ENCODE peak calls at places on chromosomes 6 and 20, in five cellular contexts. F is lower lobe of right lung, M is thoracic aorta, V is pancreas, Y is SJSA1. E is an unnamed sample. For H3K36me3 and H3K27me3, the result is how much of the 10 kb centered on the place peaks cover.

GRCh38 chr6:37582309-37582708 is 82.6 kb upstream of the CCDC167 start:
- DNase-seq in F (no peak), M (no peak), Y (peak), V (no peak), E (no peak)

GRCh38 chr20:33481431-33481941 is 8.4 kb upstream of the CBFA2T2 start:
- DNase-seq in V (no peak), Y (no peak), F (peak), M (no peak), E (no peak)

GRCh38 chr6:158448856-158449255 is 111.0 kb upstream of the TMEM181 start:
- DNase-seq in V (no peak), M (no peak), Y (no peak), F (no peak), E (no peak)

GRCh38 chr6:144217264-144217663 is 66.9 kb downstream of the STX11 start:
- DNase-seq in F (no peak), M (no peak), Y (no peak), V (no peak), E (no peak)

GRCh38 chr20:38418509-38419204 is 16.5 kb downstream of the SNHG17 start:
- DNase-seq in M (no peak), Y (no peak), V (no peak), F (no peak), E (no peak)

GRCh38 chr20:33062750-33063149 is 9.0 kb downstream of the BPIFB3 start:
- DNase-seq in F (no peak), Y (no peak), M (no peak), V (no peak), E (no peak)

GRCh38 chr6:90383212-90383611 is 86.6 kb upstream of the BACH2 start:
- DNase-seq in M (no peak), Y (no peak), V (no peak), F (no peak), E (no peak)

GRCh38 chr6:106163966-106164877 is 78.1 kb downstream of the PRDM1 start:
- DNase-seq in M (peak), V (no peak), F (no peak), Y (no peak), E (no peak)

GRCh38 chr6:107439418-107439817 is 19.9 kb downstream of the PDSS2 start:
- DNase-seq in Y (no peak), F (no peak), V (no peak), M (no peak), E (no peak)

GRCh38 chr6:52526634-52527033 is 50.2 kb downstream of the TRAM2 start:
- DNase-seq in F (no peak), M (no peak), Y (no peak), V (no peak), E (no peak)

GRCh38 chr6:163485388-163485851 is 70.9 kb downstream of the QKI start:
- DNase-seq in V (no peak), F (no peak), Y (no peak), M (no peak), E (no peak)

GRCh38 chr20:62860391-62860923 is 1.2 kb downstream of the TCFL5 start:
- DNase-seq in F (no peak), Y (no peak), M (no peak), V (no peak), E (peak)

GRCh38 chr6:21908117-21908848 is 314.7 kb downstream of the SOX4 start:
- DNase-seq in Y (no peak), M (no peak), F (no peak), V (no peak), E (no peak)

GRCh38 chr6:12417191-12417590 is 127.0 kb downstream of the EDN1 start:
- DNase-seq in Y (no peak), M (no peak), V (no peak), F (no peak), E (no peak)

GRCh38 chr6:166076625-166077024 is 91.0 kb downstream of the TBXT start:
- DNase-seq in Y (no peak), F (no peak), V (no peak), M (no peak), E (peak)

GRCh38 chr6:112906737-112907136 is 559.6 kb downstream of the RFPL4B start:
- DNase-seq in V (no peak), M (no peak), F (no peak), Y (no peak), E (no peak)

GRCh38 chr6:157546366-157546765 is 165.4 kb downstream of the ZDHHC14 start:
- DNase-seq in F (no peak), M (no peak), Y (no peak), V (no peak), E (no peak)

GRCh38 chr6:93079061-93079460 is 340.3 kb downstream of the EPHA7 start:
- DNase-seq in Y (no peak), V (no peak), F (no peak), M (no peak), E (peak)

GRCh38 chr20:43691928-43692524 is 25.1 kb downstream of the MYBL2 start:
- DNase-seq in M (no peak), F (no peak), Y (no peak), V (peak), E (peak)

GRCh38 chr20:20603339-20603990 is 109.0 kb downstream of the RALGAPA2 start:
- DNase-seq in F (no peak), Y (no peak), M (no peak), V (no peak), E (no peak)

GRCh38 chr6:160400426-160400825 is 52.2 kb downstream of the SLC22A3 start:
- DNase-seq in F (no peak), V (no peak), Y (no peak), M (peak), E (no peak)

GRCh38 chr6:126701799-126702198 is 361.9 kb downstream of the CENPW start:
- DNase-seq in M (no peak), F (no peak), Y (no peak), V (no peak), E (no peak)

DNA sequence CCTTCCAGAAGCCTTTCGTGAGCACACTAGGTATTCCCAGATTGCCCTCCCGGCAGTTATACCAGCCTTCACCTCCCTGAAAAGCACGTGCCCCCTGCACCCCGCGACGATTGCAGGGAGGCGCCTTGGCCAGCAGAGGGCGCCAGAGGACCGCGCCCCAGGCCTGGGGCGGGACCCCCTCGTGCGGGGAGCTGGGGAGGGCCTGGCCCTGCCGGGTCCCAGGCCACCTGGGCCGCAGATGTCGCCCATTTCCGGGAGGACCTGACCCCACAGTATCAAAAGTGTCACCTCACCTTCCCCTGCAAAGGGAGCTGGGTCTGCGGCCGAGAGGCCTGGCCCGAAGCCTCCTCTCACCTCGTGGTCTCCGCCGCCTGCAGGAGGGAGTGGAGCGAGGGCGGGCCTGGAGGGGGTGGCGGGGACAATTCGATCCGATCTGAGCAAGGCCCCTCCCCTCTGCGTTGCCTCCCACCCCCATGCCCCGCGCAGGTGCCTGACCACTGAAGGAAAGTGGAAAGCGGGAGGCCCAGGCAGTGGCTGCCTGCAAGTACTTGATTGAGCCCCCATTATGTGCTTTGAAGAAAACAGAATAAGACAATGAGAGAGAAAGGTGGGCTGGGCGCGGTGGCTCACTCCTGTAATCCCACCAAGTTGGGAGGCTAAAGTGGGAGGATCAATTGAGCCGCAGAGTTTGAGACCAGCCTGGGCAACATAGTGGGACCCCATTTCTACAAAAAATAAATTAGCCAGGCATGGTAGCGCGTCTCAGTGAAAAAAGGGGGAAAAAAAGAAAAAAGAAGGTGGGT is 3.5 kb upstream of the SNAI1 start:
- DNase-seq in V (no peak), M (no peak), Y (no peak), F (peak), E (peak)
- H3K4me3 ChIP-seq in V (no peak), M (peak), Y (no peak), F (peak), E (peak)

GRCh38 chr20:49287555-49288249 is 9.8 kb upstream of the ZNFX1 start:
- DNase-seq in Y (no peak), V (no peak), F (no peak), M (no peak), E (no peak)
- H3K36me3 ChIP-seq in Y (half or more), V (half or more), F (half or more), M (half or more), E (half or more)

DNA sequence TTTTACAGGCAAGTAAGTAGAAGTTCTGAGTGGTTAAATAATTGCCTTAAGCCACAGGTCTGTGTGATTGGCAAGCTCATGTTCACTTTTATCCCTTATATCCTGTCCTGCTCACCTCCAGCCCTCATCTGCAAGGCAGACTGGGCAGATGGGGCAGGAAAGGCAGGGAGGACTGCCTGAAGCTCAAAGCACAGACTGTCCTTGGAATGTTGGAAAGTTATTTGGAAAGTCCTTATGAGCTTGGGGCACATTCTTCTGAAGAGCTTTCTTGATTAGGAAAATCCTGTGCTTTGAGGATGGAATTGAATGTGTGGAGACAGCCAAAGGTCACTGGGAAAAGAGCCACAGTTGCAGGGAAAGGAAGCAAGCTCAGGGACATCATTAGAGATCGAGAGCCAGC is 48.9 kb upstream of the STK35 start:
- DNase-seq in F (no peak), M (no peak), Y (no peak), V (no peak), E (no peak)
- H3K27me3 ChIP-seq in F (under half), M (under half), Y (under half), V (under half), E (under half)

GRCh38 chr20:15320941-15321340 is 983.5 kb upstream of the FLRT3 start:
- DNase-seq in Y (no peak), M (no peak), F (no peak), V (no peak), E (no peak)
- H3K4me3 ChIP-seq in Y (no peak), M (no peak), F (no peak), V (no peak), E (no peak)

GRCh38 chr6:3651698-3652229 is 99.7 kb downstream of the PXDC1 start:
- DNase-seq in M (no peak), F (no peak), Y (no peak), V (no peak), E (no peak)

GRCh38 chr6:3654898-3655297 is 96.6 kb downstream of the PXDC1 start:
- DNase-seq in Y (no peak), V (no peak), M (no peak), F (no peak), E (no peak)

GRCh38 chr6:3656076-3656475 is 95.4 kb downstream of the PXDC1 start:
- DNase-seq in V (no peak), Y (no peak), M (no peak), F (no peak), E (no peak)

GRCh38 chr6:3653528-3654070 is 97.9 kb downstream of the PXDC1 start:
- DNase-seq in V (no peak), Y (no peak), F (no peak), M (no peak), E (no peak)

DNA sequence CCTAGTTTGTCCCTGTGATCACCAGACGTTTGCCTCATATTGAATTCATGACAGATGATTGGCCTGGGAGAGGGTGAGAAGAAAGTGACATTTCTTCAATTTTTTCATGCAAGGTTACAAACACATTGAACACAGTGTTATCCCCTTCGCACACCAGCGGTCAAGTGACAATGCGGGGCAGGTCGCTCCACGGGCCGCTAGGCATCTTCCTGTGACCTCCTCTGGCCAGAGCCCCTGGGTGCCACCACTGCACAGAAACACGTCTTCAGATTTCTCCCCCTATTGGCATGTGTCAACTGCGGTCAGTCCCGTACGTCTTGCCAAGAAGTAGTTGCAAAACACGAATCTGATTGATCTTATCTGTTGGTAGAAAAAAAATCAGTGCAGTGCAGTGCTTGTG is 97.1 kb downstream of the PXDC1 start:
- DNase-seq in Y (no peak), V (no peak), F (no peak), M (no peak), E (no peak)
- H3K36me3 ChIP-seq in Y (under half), V (under half), F (under half), M (under half), E (under half)

GRCh38 chr6:29858006-29858405 is 30.4 kb downstream of the HLA-G start:
- DNase-seq in V (no peak), Y (no peak), M (no peak), F (no peak), E (no peak)
- H3K27me3 ChIP-seq in V (under half), Y (under half), M (under half), F (under half), E (under half)

GRCh38 chr20:53738039-53738944 is 144.7 kb upstream of the ZNF217 start:
- DNase-seq in V (peak), M (no peak), F (peak), Y (peak), E (no peak)

GRCh38 chr20:53739799-53740785 is 146.5 kb upstream of the ZNF217 start:
- DNase-seq in V (no peak), F (no peak), M (no peak), Y (no peak), E (no peak)

GRCh38 chr20:53737404-53738038 is 143.9 kb upstream of the ZNF217 start:
- DNase-seq in Y (no peak), M (no peak), F (no peak), V (no peak), E (no peak)

GRCh38 chr20:53736757-53737403 is 143.2 kb upstream of the ZNF217 start:
- DNase-seq in Y (no peak), V (no peak), M (no peak), F (no peak), E (peak)

GRCh38 chr20:53738945-53739798 is 145.5 kb upstream of the ZNF217 start:
- DNase-seq in F (no peak), V (no peak), Y (no peak), M (no peak), E (no peak)
- H3K4me3 ChIP-seq in F (peak), V (peak), Y (peak), M (no peak), E (no peak)

E was measured in H7.